ENCODE peak calls at places on chromosomes 16 and 17, in five cellular contexts. X is OCI-LY7; E is DND-41; W is SJCRH30; J is activated CD4-positive, alpha-beta T cell treated with anti-CD3 and anti-CD28 coated beads, Interleukin-2, amount 50 U/mL, for 1 hour. L is an unnamed sample.
A peak's percentile ranks its signal among the peaks of the same experiment; 100 is the strongest.

GRCh38 chr17:80855196-80855967 is 136.3 kb upstream of the CHMP6 start:
- DNase-seq in X (no peak), E (no peak), W (no peak), J (no peak), L (no peak)

GRCh38 chr16:67535201-67535600 is 6.6 kb downstream of the RIPOR1 start:
- DNase-seq in X (no peak), E (no peak), W (no peak), J (no peak), L (no peak)

GRCh38 chr17:80826955-80827645 is 164.5 kb upstream of the CHMP6 start:
- DNase-seq in X (no peak), E (no peak), W (peak; percentile 70), J (no peak), L (no peak)

GRCh38 chr17:2070241-2071023 is 15.5 kb downstream of the HIC1 start:
- DNase-seq in X (no peak), E (no peak), W (no peak), J (no peak), L (no peak)

GRCh38 chr17:7258731-7259554 is 3.3 kb downstream of the CLDN7 start:
- DNase-seq in X (no peak), E (no peak), W (no peak), J (no peak), L (no peak)

GRCh38 chr16:46690281-46691178 is 1.1 kb downstream of the ORC6 start:
- DNase-seq in X (peak; percentile 39), E (no peak), W (peak; percentile 17), J (no peak), L (no peak)

GRCh38 chr16:35450648-35451047 is 1991.2 kb downstream of the TP53TG3F start:
- DNase-seq in X (no peak), E (no peak), W (no peak), J (no peak), L (no peak)

GRCh38 chr17:35254107-35254802 is 11.4 kb downstream of the SLFN5 start:
- DNase-seq in X (no peak), E (no peak), W (peak; percentile 92), J (no peak), L (no peak)

GRCh38 chr17:740240-741055 is 8.1 kb downstream of the TLCD3A start:
- DNase-seq in X (no peak), E (no peak), W (no peak), J (peak; percentile 15), L (no peak)

GRCh38 chr16:57604177-57604576 is 24.3 kb upstream of the ADGRG1 start:
- DNase-seq in X (no peak), E (no peak), W (no peak), J (no peak), L (no peak)

GRCh38 chr16:50683689-50684374 is 2.7 kb upstream of the SNX20 start:
- DNase-seq in X (peak; percentile 34), E (peak; percentile 75), W (no peak), J (no peak), L (no peak)

GRCh38 chr17:64056269-64057005 is 36.0 kb upstream of the ICAM2 start:
- DNase-seq in X (peak; percentile 25), E (no peak), W (no peak), J (no peak), L (no peak)

GRCh38 chr16:84922351-84923135 is 88.8 kb downstream of the ZDHHC7 start:
- DNase-seq in X (peak; percentile 29), E (no peak), W (peak; percentile 96), J (no peak), L (no peak)

GRCh38 chr16:73036074-73036826 is 11.7 kb downstream of the ZFHX3 start:
- DNase-seq in X (no peak), E (no peak), W (peak; percentile 75), J (no peak), L (no peak)

GRCh38 chr17:66686601-66687000 is 148.3 kb upstream of the CACNG5 start:
- DNase-seq in X (no peak), E (no peak), W (no peak), J (no peak), L (no peak)

GRCh38 chr17:19672009-19672837 is 23.7 kb downstream of the ALDH3A2 start:
- DNase-seq in X (no peak), E (no peak), W (peak; percentile 33), J (no peak), L (no peak)

GRCh38 chr16:70700101-70701020 is 14.5 kb upstream of the MTSS2 start:
- DNase-seq in X (no peak), E (no peak), W (peak; percentile 87), J (no peak), L (no peak)

GRCh38 chr16:983044-984030 is 1.8 kb downstream of the SOX8 start:
- DNase-seq in X (no peak), E (no peak), W (no peak), J (no peak), L (no peak)

GRCh38 chr17:81036128-81036891 is 1.4 kb downstream of the BAIAP2 start:
- DNase-seq in X (no peak), E (no peak), W (no peak), J (no peak), L (no peak)

GRCh38 chr17:35731239-35731931 is at the start of gene RASL10B:
- DNase-seq in X (no peak), E (peak; percentile 69), W (peak; percentile 75), J (peak; percentile 48), L (no peak)

GRCh38 chr16:2243031-2243528 is 6.8 kb downstream of the DNASE1L2 start:
- DNase-seq in X (no peak), E (no peak), W (no peak), J (no peak), L (no peak)

GRCh38 chr16:48617711-48618148 is 7.8 kb upstream of the N4BP1 start:
- DNase-seq in X (no peak), E (no peak), W (peak; percentile 57), J (no peak), L (no peak)

L was measured in Jurkat, Clone E6-1.